ENCODE peak calls at places on chromosomes 11 and 22, in seven cellular contexts. K is NCI-H2171 treated with DMSO at 0.1 percent for 48 hours; F is heart right ventricle; Y is T-cell; G is stimulated activated CD8-positive, alpha-beta memory T cell treated with anti-CD3 and anti-CD28 coated beads, Interleukin-12 subunit alpha, Interleukin-12 subunit beta, amount 100 ng/mL, for 4 hours; L is MV-4-11; P is stimulated activated CD4-positive, alpha-beta T cell treated with anti-CD3 and anti-CD28 coated beads, TNF-alpha, amount 100 ng/mL, for 24 hours. X is an unnamed sample.

GRCh38 chr22:45308624-45309421 is 911 bp upstream of the FAM118A start:
- DNase-seq in K (no peak), F (no peak), Y (no peak), G (no peak), L (peak), P (no peak), X (no peak)

GRCh38 chr22:47778160-47778658 is 1015.8 kb downstream of the TBC1D22A start:
- DNase-seq in K (no peak), F (no peak), Y (no peak), G (no peak), L (no peak), P (no peak), X (no peak)

GRCh38 chr22:48263431-48263765 is 1500.9 kb downstream of the TBC1D22A start:
- DNase-seq in K (no peak), F (no peak), Y (no peak), G (no peak), L (no peak), P (no peak), X (no peak)

GRCh38 chr11:16881074-16881709 is 133.0 kb downstream of the PLEKHA7 start:
- DNase-seq in K (peak), F (peak), Y (no peak), G (no peak), L (no peak), P (no peak), X (peak)

GRCh38 chr11:125376117-125376516 is 119.9 kb downstream of the FEZ1 start:
- DNase-seq in K (peak), F (peak), Y (no peak), G (no peak), L (no peak), P (no peak), X (peak)

GRCh38 chr11:1469287-1469910 is 17.2 kb downstream of the MOB2 start:
- DNase-seq in K (no peak), F (no peak), Y (no peak), G (no peak), L (no peak), P (no peak), X (no peak)

GRCh38 chr11:130037881-130038601 is 31.7 kb upstream of the APLP2 start:
- DNase-seq in K (no peak), F (no peak), Y (no peak), G (no peak), L (no peak), P (no peak), X (no peak)

GRCh38 chr11:75260396-75260795 is 19.8 kb downstream of the TPBGL start:
- DNase-seq in K (no peak), F (no peak), Y (no peak), G (no peak), L (no peak), P (no peak), X (no peak)

GRCh38 chr22:23836692-23837495 is 1.9 kb downstream of the DERL3 start:
- DNase-seq in K (no peak), F (no peak), Y (no peak), G (no peak), L (no peak), P (no peak), X (no peak)